ENCODE peak calls at places on chromosome 18, in nine cellular contexts. One of them, this sample, is unnamed.

GRCh38 chr18:45755936-45756335 is 32.0 kb downstream of the SLC14A1 start:
- DNase-seq in uterus: peak
- DNase-seq in OCI-LY7: no peak
- DNase-seq in GM13977: no peak
- DNase-seq in progenitor cell of endocrine pancreas: no peak
- DNase-seq in lung: peak
- DNase-seq in psoas muscle: no peak
- DNase-seq in tibial nerve: no peak
- DNase-seq in IMR-90: peak
- DNase-seq in this sample: peak

GRCh38 chr18:46402396-46402795 is 254.6 kb downstream of the LOXHD1 start:
- DNase-seq in uterus: no peak
- DNase-seq in OCI-LY7: no peak
- DNase-seq in GM13977: no peak
- DNase-seq in progenitor cell of endocrine pancreas: no peak
- DNase-seq in lung: no peak
- DNase-seq in psoas muscle: no peak
- DNase-seq in tibial nerve: no peak
- DNase-seq in IMR-90: peak
- DNase-seq in this sample: no peak

GRCh38 chr18:48838921-48839818 is 111.6 kb downstream of the SMAD7 start:
- DNase-seq in uterus: no peak
- DNase-seq in OCI-LY7: no peak
- DNase-seq in GM13977: no peak
- DNase-seq in progenitor cell of endocrine pancreas: no peak
- DNase-seq in lung: no peak
- DNase-seq in psoas muscle: no peak
- DNase-seq in tibial nerve: no peak
- DNase-seq in IMR-90: peak
- DNase-seq in this sample: peak

GRCh38 chr18:36828157-36828629 is 609 bp downstream of the TPGS2 start:
- DNase-seq in uterus: peak
- DNase-seq in OCI-LY7: peak
- DNase-seq in GM13977: no peak
- DNase-seq in progenitor cell of endocrine pancreas: peak
- DNase-seq in lung: peak
- DNase-seq in psoas muscle: peak
- DNase-seq in tibial nerve: no peak
- DNase-seq in IMR-90: peak
- DNase-seq in this sample: peak

GRCh38 chr18:25229080-25229479 is 122.9 kb downstream of the ZNF521 start:
- DNase-seq in uterus: peak
- DNase-seq in OCI-LY7: no peak
- DNase-seq in GM13977: no peak
- DNase-seq in progenitor cell of endocrine pancreas: no peak
- DNase-seq in lung: no peak
- DNase-seq in psoas muscle: no peak
- DNase-seq in tibial nerve: no peak
- DNase-seq in IMR-90: peak
- DNase-seq in this sample: peak

GRCh38 chr18:54787616-54788015 is 40.7 kb upstream of the RAB27B start:
- DNase-seq in uterus: no peak
- DNase-seq in OCI-LY7: no peak
- DNase-seq in GM13977: no peak
- DNase-seq in progenitor cell of endocrine pancreas: no peak
- DNase-seq in lung: no peak
- DNase-seq in psoas muscle: no peak
- DNase-seq in tibial nerve: no peak
- DNase-seq in IMR-90: peak
- DNase-seq in this sample: peak

GRCh38 chr18:54878057-54878661 is 49.9 kb downstream of the RAB27B start:
- DNase-seq in uterus: no peak
- DNase-seq in OCI-LY7: no peak
- DNase-seq in GM13977: no peak
- DNase-seq in progenitor cell of endocrine pancreas: no peak
- DNase-seq in lung: no peak
- DNase-seq in psoas muscle: no peak
- DNase-seq in tibial nerve: no peak
- DNase-seq in IMR-90: no peak
- DNase-seq in this sample: no peak

GRCh38 chr18:54269924-54270844 is 867 bp downstream of the POLI start:
- DNase-seq in uterus: peak
- DNase-seq in OCI-LY7: peak
- DNase-seq in GM13977: peak
- DNase-seq in progenitor cell of endocrine pancreas: peak
- DNase-seq in lung: peak
- DNase-seq in psoas muscle: no peak
- DNase-seq in tibial nerve: no peak
- DNase-seq in IMR-90: peak
- DNase-seq in this sample: peak

GRCh38 chr18:63410792-63411191 is 11.5 kb downstream of the VPS4B start:
- DNase-seq in uterus: no peak
- DNase-seq in OCI-LY7: no peak
- DNase-seq in GM13977: no peak
- DNase-seq in progenitor cell of endocrine pancreas: no peak
- DNase-seq in lung: no peak
- DNase-seq in psoas muscle: no peak
- DNase-seq in tibial nerve: no peak
- DNase-seq in IMR-90: peak
- DNase-seq in this sample: peak

GRCh38 chr18:21897811-21898210 is 157.2 kb downstream of the MIB1 start:
- DNase-seq in uterus: peak
- DNase-seq in OCI-LY7: peak
- DNase-seq in GM13977: peak
- DNase-seq in progenitor cell of endocrine pancreas: peak
- DNase-seq in lung: peak
- DNase-seq in psoas muscle: no peak
- DNase-seq in tibial nerve: no peak
- DNase-seq in IMR-90: peak
- DNase-seq in this sample: peak

GRCh38 chr18:3816601-3817363 is 366.8 kb downstream of the TGIF1 start:
- DNase-seq in uterus: peak
- DNase-seq in OCI-LY7: no peak
- DNase-seq in GM13977: no peak
- DNase-seq in progenitor cell of endocrine pancreas: no peak
- DNase-seq in lung: peak
- DNase-seq in psoas muscle: no peak
- DNase-seq in tibial nerve: no peak
- DNase-seq in IMR-90: peak
- DNase-seq in this sample: peak

GRCh38 chr18:13137939-13138821 is 80.4 kb upstream of the LDLRAD4 start:
- DNase-seq in uterus: peak
- DNase-seq in OCI-LY7: no peak
- DNase-seq in GM13977: peak
- DNase-seq in progenitor cell of endocrine pancreas: no peak
- DNase-seq in lung: peak
- DNase-seq in psoas muscle: peak
- DNase-seq in tibial nerve: no peak
- DNase-seq in IMR-90: peak
- DNase-seq in this sample: no peak

GRCh38 chr18:53147472-53147871 is 807.5 kb downstream of the DCC start:
- DNase-seq in uterus: no peak
- DNase-seq in OCI-LY7: no peak
- DNase-seq in GM13977: no peak
- DNase-seq in progenitor cell of endocrine pancreas: no peak
- DNase-seq in lung: no peak
- DNase-seq in psoas muscle: no peak
- DNase-seq in tibial nerve: no peak
- DNase-seq in IMR-90: no peak
- DNase-seq in this sample: no peak

GRCh38 chr18:32930695-32931301 is 158.0 kb upstream of the KLHL14 start:
- DNase-seq in uterus: no peak
- DNase-seq in OCI-LY7: peak
- DNase-seq in GM13977: peak
- DNase-seq in progenitor cell of endocrine pancreas: no peak
- DNase-seq in lung: no peak
- DNase-seq in psoas muscle: no peak
- DNase-seq in tibial nerve: no peak
- DNase-seq in IMR-90: peak
- DNase-seq in this sample: peak

GRCh38 chr18:76363451-76364120 is 131.5 kb downstream of the ZNF516 start:
- DNase-seq in uterus: peak
- DNase-seq in OCI-LY7: no peak
- DNase-seq in GM13977: no peak
- DNase-seq in progenitor cell of endocrine pancreas: no peak
- DNase-seq in lung: no peak
- DNase-seq in psoas muscle: no peak
- DNase-seq in tibial nerve: no peak
- DNase-seq in IMR-90: peak
- DNase-seq in this sample: peak

GRCh38 chr18:41829648-41830516 is 125.2 kb upstream of the PIK3C3 start:
- DNase-seq in uterus: no peak
- DNase-seq in OCI-LY7: no peak
- DNase-seq in GM13977: no peak
- DNase-seq in progenitor cell of endocrine pancreas: no peak
- DNase-seq in lung: no peak
- DNase-seq in psoas muscle: no peak
- DNase-seq in tibial nerve: no peak
- DNase-seq in IMR-90: no peak
- DNase-seq in this sample: no peak

DNA sequence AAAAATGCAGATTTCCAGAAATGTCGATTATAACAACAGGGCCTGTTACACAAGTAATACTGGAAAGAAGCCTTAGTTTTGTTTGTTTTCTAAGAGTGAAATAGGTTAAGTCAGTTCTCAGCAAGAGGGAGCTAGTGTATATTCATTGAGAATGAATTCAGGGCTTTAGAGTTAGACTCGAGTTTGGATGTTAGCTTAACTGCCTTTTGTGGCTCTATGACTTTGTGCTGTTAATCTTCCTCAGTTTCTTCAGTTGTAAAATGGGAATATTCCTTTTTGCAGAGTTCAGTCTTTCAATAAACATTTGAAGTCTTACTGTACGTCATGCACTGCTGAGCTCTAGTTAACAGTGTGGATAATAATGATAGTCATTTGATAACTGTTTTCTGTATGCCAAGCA is 989 bp downstream of the NDUFV2 start:
- DNase-seq in uterus: no peak
- DNase-seq in OCI-LY7: peak
- DNase-seq in GM13977: no peak
- DNase-seq in progenitor cell of endocrine pancreas: no peak
- DNase-seq in lung: no peak
- DNase-seq in psoas muscle: no peak
- DNase-seq in tibial nerve: no peak
- DNase-seq in IMR-90: peak
- DNase-seq in this sample: peak
- TF ChIP-seq CTCF in uterus: peak
- TF ChIP-seq CTCF in OCI-LY7: peak
- TF ChIP-seq CTCF in GM13977: no peak
- TF ChIP-seq CTCF in progenitor cell of endocrine pancreas: no peak
- TF ChIP-seq CTCF in lung: no peak
- TF ChIP-seq CTCF in psoas muscle: peak
- TF ChIP-seq CTCF in tibial nerve: no peak
- TF ChIP-seq CTCF in IMR-90: peak
- TF ChIP-seq CTCF in this sample: peak

GRCh38 chr18:629303-630150 is 27.9 kb upstream of the TYMS start:
- DNase-seq in uterus: no peak
- DNase-seq in OCI-LY7: no peak
- DNase-seq in GM13977: no peak
- DNase-seq in progenitor cell of endocrine pancreas: no peak
- DNase-seq in lung: no peak
- DNase-seq in psoas muscle: no peak
- DNase-seq in tibial nerve: no peak
- DNase-seq in IMR-90: no peak
- DNase-seq in this sample: no peak
- TF ChIP-seq CTCF in uterus: no peak
- TF ChIP-seq CTCF in OCI-LY7: peak
- TF ChIP-seq CTCF in GM13977: no peak
- TF ChIP-seq CTCF in progenitor cell of endocrine pancreas: peak
- TF ChIP-seq CTCF in lung: no peak
- TF ChIP-seq CTCF in psoas muscle: no peak
- TF ChIP-seq CTCF in tibial nerve: no peak
- TF ChIP-seq CTCF in IMR-90: no peak
- TF ChIP-seq CTCF in this sample: peak

GRCh38 chr18:74457043-74457742 is at the start of gene DIPK1C:
- DNase-seq in uterus: no peak
- DNase-seq in OCI-LY7: no peak
- DNase-seq in GM13977: no peak
- DNase-seq in progenitor cell of endocrine pancreas: no peak
- DNase-seq in lung: no peak
- DNase-seq in psoas muscle: no peak
- DNase-seq in tibial nerve: no peak
- DNase-seq in IMR-90: no peak
- DNase-seq in this sample: no peak

GRCh38 chr18:74456409-74457042 is 582 bp downstream of the DIPK1C start:
- DNase-seq in uterus: no peak
- DNase-seq in OCI-LY7: no peak
- DNase-seq in GM13977: no peak
- DNase-seq in progenitor cell of endocrine pancreas: no peak
- DNase-seq in lung: no peak
- DNase-seq in psoas muscle: no peak
- DNase-seq in tibial nerve: no peak
- DNase-seq in IMR-90: no peak
- DNase-seq in this sample: no peak

GRCh38 chr18:74460825-74461224 is 3.7 kb upstream of the DIPK1C start:
- DNase-seq in uterus: no peak
- DNase-seq in OCI-LY7: no peak
- DNase-seq in GM13977: no peak
- DNase-seq in progenitor cell of endocrine pancreas: no peak
- DNase-seq in lung: no peak
- DNase-seq in psoas muscle: no peak
- DNase-seq in tibial nerve: no peak
- DNase-seq in IMR-90: no peak
- DNase-seq in this sample: no peak

GRCh38 chr18:74457743-74458465 is 796 bp upstream of the DIPK1C start:
- DNase-seq in uterus: no peak
- DNase-seq in OCI-LY7: no peak
- DNase-seq in GM13977: no peak
- DNase-seq in progenitor cell of endocrine pancreas: no peak
- DNase-seq in lung: no peak
- DNase-seq in psoas muscle: no peak
- DNase-seq in tibial nerve: no peak
- DNase-seq in IMR-90: no peak
- DNase-seq in this sample: no peak

DNA sequence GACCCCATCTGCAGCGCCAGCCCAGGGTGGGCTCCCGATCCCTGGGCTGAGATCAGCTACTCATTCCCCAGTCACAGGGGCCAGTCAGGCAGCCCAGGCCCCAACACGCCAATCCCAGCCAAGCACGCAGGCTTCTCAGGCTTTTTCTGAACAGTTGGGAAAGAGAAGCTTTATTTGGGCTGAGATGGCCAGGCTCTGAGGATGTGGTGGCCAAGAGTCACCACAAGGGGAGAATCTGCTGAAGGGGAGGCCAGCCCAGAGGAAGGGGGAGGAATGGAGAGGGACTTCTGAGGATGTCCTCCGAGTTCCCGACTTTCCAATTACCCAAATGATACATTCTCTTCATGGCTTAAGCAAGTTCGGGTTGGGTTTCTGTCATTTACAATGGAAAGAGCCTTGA is 2.8 kb upstream of the DIPK1C start:
- DNase-seq in uterus: no peak
- DNase-seq in OCI-LY7: no peak
- DNase-seq in GM13977: no peak
- DNase-seq in progenitor cell of endocrine pancreas: no peak
- DNase-seq in lung: no peak
- DNase-seq in psoas muscle: no peak
- DNase-seq in tibial nerve: no peak
- DNase-seq in IMR-90: no peak
- DNase-seq in this sample: no peak
- TF ChIP-seq CTCF in uterus: no peak
- TF ChIP-seq CTCF in OCI-LY7: no peak
- TF ChIP-seq CTCF in GM13977: no peak
- TF ChIP-seq CTCF in progenitor cell of endocrine pancreas: peak
- TF ChIP-seq CTCF in lung: no peak
- TF ChIP-seq CTCF in psoas muscle: no peak
- TF ChIP-seq CTCF in tibial nerve: peak
- TF ChIP-seq CTCF in IMR-90: no peak
- TF ChIP-seq CTCF in this sample: no peak

GRCh38 chr18:79916128-79916494 is 35.3 kb downstream of the SLC66A2 start:
- DNase-seq in uterus: no peak
- DNase-seq in OCI-LY7: no peak
- DNase-seq in GM13977: no peak
- DNase-seq in progenitor cell of endocrine pancreas: no peak
- DNase-seq in lung: no peak
- DNase-seq in psoas muscle: no peak
- DNase-seq in tibial nerve: no peak
- DNase-seq in IMR-90: no peak
- DNase-seq in this sample: no peak
- TF ChIP-seq CTCF in uterus: no peak
- TF ChIP-seq CTCF in OCI-LY7: no peak
- TF ChIP-seq CTCF in GM13977: no peak
- TF ChIP-seq CTCF in progenitor cell of endocrine pancreas: no peak
- TF ChIP-seq CTCF in lung: no peak
- TF ChIP-seq CTCF in psoas muscle: no peak
- TF ChIP-seq CTCF in tibial nerve: no peak
- TF ChIP-seq CTCF in IMR-90: no peak
- TF ChIP-seq CTCF in this sample: no peak